ENCODE peak calls at places on chromosomes 1 and 21, in eight cellular contexts. I is NCI-H345, A is A549, T is caudate nucleus, X is T follicular helper cell, D is HT1080, B is islet precursor cell, M is frontal cortex. P is an unnamed sample.

GRCh38 chr1:61259379-61260148 is 177.2 kb downstream of the NFIA start:
- DNase-seq in X (no peak), M (no peak), T (no peak), D (no peak), B (no peak), I (no peak), A (no peak), P (no peak)

GRCh38 chr1:67880056-67880601 is 46.9 kb upstream of the GNG12 start:
- DNase-seq in T (no peak), I (peak), X (no peak), B (no peak), M (no peak), D (peak), A (peak), P (no peak)

GRCh38 chr1:235056937-235057336 is 71.7 kb downstream of the TOMM20 start:
- DNase-seq in D (peak), M (no peak), X (no peak), A (peak), B (peak), T (no peak), I (no peak), P (no peak)

GRCh38 chr21:39452207-39452964 is 616 bp downstream of the SH3BGR start:
- DNase-seq in D (peak), T (no peak), I (no peak), B (no peak), A (no peak), X (no peak), M (no peak), P (no peak)

GRCh38 chr21:38454161-38454560 is 44.1 kb downstream of the ERG start:
- DNase-seq in M (no peak), I (no peak), X (no peak), T (no peak), D (no peak), B (no peak), A (no peak), P (no peak)

GRCh38 chr1:178931843-178932551 is 61.1 kb upstream of the ANGPTL1 start:
- DNase-seq in X (no peak), T (no peak), I (no peak), B (no peak), A (no peak), M (no peak), D (no peak), P (peak)

GRCh38 chr1:243979396-243979795 is 71.7 kb upstream of the ZBTB18 start:
- DNase-seq in T (no peak), D (no peak), I (no peak), A (no peak), B (no peak), M (no peak), X (no peak), P (no peak)

GRCh38 chr21:25039461-25040380 is 567.6 kb downstream of the MRPL39 start:
- DNase-seq in X (no peak), I (peak), B (no peak), D (peak), T (no peak), M (no peak), A (no peak), P (no peak)

GRCh38 chr1:54297596-54298283 is 97.8 kb downstream of the MRPL37 start:
- DNase-seq in A (no peak), D (no peak), I (no peak), B (no peak), X (no peak), T (peak), M (peak), P (no peak)

GRCh38 chr1:156356875-156357534 is 12.0 kb upstream of the RHBG start:
- DNase-seq in T (no peak), I (peak), B (peak), X (peak), M (peak), A (peak), D (peak), P (peak)

GRCh38 chr1:110171134-110171733 is 20.9 kb downstream of the SLC6A17 start:
- DNase-seq in A (no peak), D (no peak), X (no peak), I (no peak), B (no peak), M (no peak), T (no peak), P (no peak)

GRCh38 chr1:32187850-32188249 is 8.4 kb downstream of the TXLNA start:
- DNase-seq in T (no peak), I (no peak), M (no peak), X (no peak), D (no peak), A (no peak), B (no peak), P (no peak)

GRCh38 chr1:59999006-59999405 is 72.4 kb upstream of the CYP2J2 start:
- DNase-seq in I (no peak), T (no peak), M (no peak), B (no peak), D (no peak), A (no peak), X (no peak), P (no peak)

GRCh38 chr1:63454269-63454668 is 68.8 kb downstream of the ITGB3BP start:
- DNase-seq in A (no peak), M (no peak), B (no peak), T (no peak), D (no peak), I (no peak), X (no peak), P (no peak)

GRCh38 chr1:165637427-165637826 is 6.4 kb downstream of the MGST3 start:
- DNase-seq in A (no peak), T (no peak), B (peak), D (no peak), M (no peak), I (no peak), X (no peak), P (no peak)

GRCh38 chr1:98366343-98366742 is 295.2 kb upstream of the SNX7 start:
- DNase-seq in A (no peak), X (no peak), I (no peak), D (no peak), M (no peak), T (no peak), B (no peak), P (no peak)

GRCh38 chr1:2373551-2374259 is 17.6 kb downstream of the MORN1 start:
- DNase-seq in T (no peak), X (no peak), A (no peak), D (no peak), M (no peak), B (no peak), I (no peak), P (peak)

GRCh38 chr1:245678866-245679411 is 524.2 kb downstream of the KIF26B start:
- DNase-seq in D (no peak), B (peak), I (peak), X (no peak), T (no peak), M (no peak), A (no peak), P (no peak)

GRCh38 chr1:151132676-151133338 is 13.6 kb downstream of the SEMA6C start:
- DNase-seq in M (peak), T (no peak), X (no peak), A (no peak), I (no peak), D (no peak), B (peak), P (no peak)

GRCh38 chr1:211638246-211638645 is 37.2 kb downstream of the NEK2 start:
- DNase-seq in D (no peak), B (no peak), I (no peak), M (no peak), T (no peak), X (no peak), A (no peak), P (no peak)

GRCh38 chr1:205538211-205538840 is 33.9 kb downstream of the CDK18 start:
- DNase-seq in I (no peak), T (no peak), M (no peak), X (no peak), A (no peak), B (peak), D (no peak), P (no peak)

GRCh38 chr21:44931137-44931500 is 8.7 kb upstream of the SLX9 start:
- DNase-seq in T (no peak), D (no peak), I (peak), B (no peak), A (no peak), M (no peak), X (no peak), P (peak)

GRCh38 chr1:202661136-202661845 is 49.0 kb downstream of the SYT2 start:
- DNase-seq in D (no peak), X (no peak), A (peak), M (no peak), T (no peak), B (no peak), I (no peak), P (no peak)

GRCh38 chr1:205374205-205375078 is 17.7 kb upstream of the KLHDC8A start:
- DNase-seq in T (no peak), X (no peak), B (no peak), M (no peak), I (no peak), D (peak), A (peak), P (no peak)

GRCh38 chr1:156508205-156508954 is 7.8 kb upstream of the MEF2D start:
- DNase-seq in D (no peak), T (no peak), I (no peak), B (no peak), M (no peak), X (no peak), A (no peak), P (peak)

P was measured in psoas muscle.